ENCODE peak calls at places on chromosomes 6 and 20, in five cellular contexts. T is fibroblast of lung, R is PC-9, P is Peyer's patch, K is cardiac muscle cell. Y is an unnamed sample.

GRCh38 chr6:43368517-43369160 is 808 bp downstream of the ZNF318 start:
- DNase-seq in T (peak), R (no peak), P (no peak), K (peak), Y (peak)

GRCh38 chr20:663315-664090 is 10.5 kb upstream of the SRXN1 start:
- DNase-seq in T (peak), R (no peak), P (no peak), K (no peak), Y (no peak)

GRCh38 chr6:162798546-162798945 is 70.8 kb downstream of the PACRG start:
- DNase-seq in T (no peak), R (no peak), P (no peak), K (no peak), Y (no peak)

GRCh38 chr6:42279966-42280629 is 62.4 kb upstream of the MRPS10 start:
- DNase-seq in T (peak), R (no peak), P (no peak), K (no peak), Y (peak)

GRCh38 chr6:170206317-170206621 is 84.6 kb downstream of the DLL1 start:
- DNase-seq in T (no peak), R (no peak), P (no peak), K (no peak), Y (no peak)

GRCh38 chr6:135212020-135212806 is 31.1 kb downstream of the MYB start:
- DNase-seq in T (peak), R (peak), P (no peak), K (no peak), Y (peak)

GRCh38 chr6:2875840-2876207 is 27.3 kb downstream of the SERPINB9 start:
- DNase-seq in T (no peak), R (no peak), P (peak), K (no peak), Y (no peak)

GRCh38 chr6:38507173-38507572 is 132.6 kb downstream of the BTBD9 start:
- DNase-seq in T (no peak), R (no peak), P (no peak), K (no peak), Y (no peak)

GRCh38 chr6:135673671-135674309 is 176.2 kb upstream of the AHI1 start:
- DNase-seq in T (peak), R (no peak), P (no peak), K (no peak), Y (peak)

GRCh38 chr20:32289661-32290431 is 12.4 kb downstream of the KIF3B start:
- DNase-seq in T (no peak), R (no peak), P (no peak), K (no peak), Y (no peak)

GRCh38 chr6:108648186-108648585 is 87.5 kb downstream of the FOXO3 start:
- DNase-seq in T (peak), R (no peak), P (no peak), K (no peak), Y (no peak)

GRCh38 chr20:61559706-61560315 is 307.8 kb downstream of the CDH4 start:
- DNase-seq in T (no peak), R (no peak), P (no peak), K (no peak), Y (no peak)

GRCh38 chr6:117849087-117849486 is 58.0 kb upstream of the SLC35F1 start:
- DNase-seq in T (no peak), R (no peak), P (no peak), K (no peak), Y (no peak)

GRCh38 chr20:46544576-46544975 is 5.9 kb downstream of the OCSTAMP start:
- DNase-seq in T (no peak), R (no peak), P (no peak), K (no peak), Y (no peak)

GRCh38 chr20:10513931-10514575 is 78.9 kb downstream of the SLX4IP start:
- DNase-seq in T (peak), R (no peak), P (no peak), K (no peak), Y (peak)

GRCh38 chr6:4727236-4727635 is 49.0 kb upstream of the CDYL start:
- DNase-seq in T (no peak), R (no peak), P (no peak), K (no peak), Y (no peak)

GRCh38 chr20:58719971-58720371 is 27.4 kb downstream of the NPEPL1 start:
- DNase-seq in T (no peak), R (no peak), P (peak), K (no peak), Y (no peak)

GRCh38 chr6:135901776-135902524 is 50.4 kb downstream of the PDE7B start:
- DNase-seq in T (peak), R (no peak), P (no peak), K (no peak), Y (peak)

GRCh38 chr6:122839477-122839876 is 50.4 kb downstream of the SMPDL3A start:
- DNase-seq in T (peak), R (peak), P (peak), K (peak), Y (peak)

GRCh38 chr6:6201200-6201599 is 119.3 kb downstream of the F13A1 start:
- DNase-seq in T (no peak), R (no peak), P (no peak), K (no peak), Y (no peak)

DNA sequence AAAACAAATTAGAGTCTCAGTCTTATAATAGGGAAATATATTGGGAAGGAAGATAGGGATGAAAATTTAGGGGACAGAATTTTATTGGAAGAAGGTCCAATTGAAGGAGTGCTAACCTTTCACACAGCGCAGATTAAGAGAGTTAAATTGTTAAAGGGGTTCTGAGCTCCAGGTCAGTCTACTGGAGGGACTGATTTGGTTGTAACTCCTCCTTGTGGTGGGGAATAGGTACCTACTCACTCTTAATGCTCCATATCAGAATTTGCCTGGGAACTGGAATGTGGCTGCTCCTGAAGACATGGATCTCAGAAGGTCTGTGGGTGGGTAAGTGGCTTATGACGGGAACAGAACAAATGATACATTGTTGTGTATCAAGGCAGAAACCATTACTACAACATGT is 143.5 kb downstream of the FLRT3 start:
- DNase-seq in T (no peak), R (no peak), P (no peak), K (no peak), Y (no peak)
- TF ChIP-seq CTCF in T (no peak), R (no peak), P (no peak), K (no peak), Y (peak)

DNA sequence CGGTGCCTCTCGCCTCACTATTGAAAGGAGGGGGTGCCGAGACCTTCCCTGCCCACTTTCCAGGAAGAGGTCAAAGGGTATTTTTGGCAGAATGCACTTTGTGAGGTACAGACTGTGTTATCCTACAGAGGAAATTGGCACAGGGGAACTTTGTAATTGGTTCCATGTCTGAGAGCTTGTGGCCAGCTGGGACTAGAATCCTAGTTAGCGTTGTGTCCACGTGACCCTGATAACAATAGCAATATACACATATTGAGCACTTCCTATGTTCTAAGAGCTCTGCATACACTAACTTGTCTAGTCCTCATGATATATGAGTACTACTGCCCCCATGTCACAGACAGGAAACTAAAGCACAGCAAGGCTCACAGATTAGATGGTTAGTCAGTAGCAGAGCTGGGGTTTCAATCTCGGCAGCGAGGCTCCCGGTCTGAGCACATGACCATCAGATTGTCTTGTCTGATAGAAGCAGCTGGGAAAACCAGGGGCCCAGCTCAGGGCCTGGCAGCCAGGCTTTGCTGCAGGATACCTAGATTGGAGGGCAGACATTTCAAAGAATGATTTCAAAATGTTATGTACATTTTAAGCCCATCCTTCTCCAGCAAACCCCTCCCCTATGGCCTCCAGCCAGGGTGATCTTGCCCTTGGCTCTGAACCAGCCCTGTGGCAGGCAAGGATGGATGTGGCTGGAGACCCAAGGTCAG is 1.4 kb downstream of the MAPK13 start:
- DNase-seq in T (peak), R (peak), P (peak), K (peak), Y (peak)
- H3K4me3 ChIP-seq in T (peak), R (peak), P (peak), K (no peak), Y (no peak)

GRCh38 chr20:25238319-25239037 is 9.4 kb upstream of the PYGB start:
- DNase-seq in T (peak), R (peak), P (no peak), K (no peak), Y (peak)
- TF ChIP-seq CTCF in T (no peak), R (no peak), P (no peak), K (no peak), Y (no peak)

DNA sequence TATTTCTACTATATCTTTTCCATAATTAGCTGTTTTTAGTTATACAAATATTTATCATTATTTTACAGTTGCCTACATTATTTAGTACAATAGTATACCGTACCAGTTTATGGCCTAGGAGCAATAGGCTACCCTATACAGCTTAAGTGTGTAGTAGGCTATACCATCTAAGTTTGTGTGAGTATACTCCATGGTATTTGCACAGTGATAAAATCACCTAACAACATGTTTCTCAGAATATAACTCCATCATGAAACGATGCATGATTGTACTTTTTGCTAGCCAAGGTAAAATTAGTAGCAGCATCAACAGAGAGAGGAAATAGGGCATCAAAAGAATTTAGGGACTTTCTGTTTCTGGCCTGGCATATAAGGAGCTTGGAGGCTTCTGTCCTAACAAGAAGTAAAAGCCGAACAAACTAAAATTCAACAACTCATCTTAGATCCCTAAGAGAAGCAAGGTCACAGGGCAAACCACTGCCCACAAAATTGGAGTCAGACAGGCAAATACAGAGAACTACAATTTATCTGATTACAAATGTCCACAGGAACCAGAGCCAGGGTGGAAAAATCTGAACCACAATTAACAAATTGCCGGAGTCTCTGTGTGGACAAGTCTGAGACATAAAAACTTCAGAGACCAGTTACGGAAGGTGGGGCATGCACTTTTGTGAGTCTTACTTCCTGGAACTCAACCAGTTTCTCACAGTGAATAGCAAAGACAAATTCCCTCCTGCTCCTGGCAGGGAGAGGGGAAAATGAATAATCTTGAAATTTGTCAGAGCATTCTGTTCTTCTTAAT is 671.4 kb downstream of the RFPL4B start:
- DNase-seq in T (peak), R (no peak), P (no peak), K (no peak), Y (peak)
- H3K4me3 ChIP-seq in T (no peak), R (no peak), P (no peak), K (no peak), Y (no peak)

GRCh38 chr20:49821850-49822249 is 9.2 kb downstream of the SLC9A8 start:
- DNase-seq in T (peak), R (peak), P (no peak), K (no peak), Y (peak)
- TF ChIP-seq CTCF in T (peak), R (peak), P (no peak), K (peak), Y (peak)

GRCh38 chr20:21102252-21102609 is 3.9 kb downstream of the LINC00237 start:
- DNase-seq in T (no peak), R (no peak), P (no peak), K (no peak), Y (no peak)

GRCh38 chr20:21104466-21104761 is 1.7 kb downstream of the LINC00237 start:
- DNase-seq in T (no peak), R (no peak), P (no peak), K (no peak), Y (no peak)

GRCh38 chr20:21101453-21102251 is 4.5 kb downstream of the LINC00237 start:
- DNase-seq in T (no peak), R (no peak), P (no peak), K (no peak), Y (no peak)

GRCh38 chr20:21103582-21104465 is 2.3 kb downstream of the LINC00237 start:
- DNase-seq in T (no peak), R (no peak), P (no peak), K (no peak), Y (no peak)

DNA sequence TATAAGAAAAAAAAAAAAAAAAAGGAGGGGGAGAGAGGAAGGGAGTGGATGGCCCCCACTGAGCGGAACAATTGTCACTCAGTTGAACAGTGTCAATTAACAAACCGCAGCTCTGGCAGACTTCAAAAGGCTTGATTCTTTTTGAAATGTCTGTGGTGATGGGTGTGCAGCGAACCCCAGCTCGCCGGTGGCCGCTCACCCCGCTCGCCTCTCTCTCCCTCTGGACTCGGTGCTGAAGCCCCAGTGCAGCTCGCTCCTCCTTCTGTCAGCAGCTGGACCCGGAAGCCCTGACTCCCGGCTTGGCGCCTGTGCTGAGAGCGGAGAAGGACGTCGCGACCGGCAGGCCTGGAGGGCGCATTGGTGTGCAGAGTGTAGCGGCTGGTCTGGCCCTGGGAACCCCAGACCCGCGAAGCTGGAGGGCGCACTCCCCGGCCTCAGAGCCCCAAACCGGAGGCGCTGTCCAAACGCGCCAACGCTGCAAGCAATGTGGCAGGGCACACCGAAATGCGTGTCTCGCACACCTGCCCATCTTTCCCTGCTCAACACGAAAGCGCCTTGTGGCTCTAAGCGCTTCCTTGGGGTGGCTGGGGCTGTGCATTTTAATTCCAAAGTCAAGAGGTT is 3.4 kb downstream of the LINC00237 start:
- DNase-seq in T (no peak), R (no peak), P (peak), K (peak), Y (peak)
- H3K4me3 ChIP-seq in T (no peak), R (no peak), P (peak), K (peak), Y (peak)

DNA sequence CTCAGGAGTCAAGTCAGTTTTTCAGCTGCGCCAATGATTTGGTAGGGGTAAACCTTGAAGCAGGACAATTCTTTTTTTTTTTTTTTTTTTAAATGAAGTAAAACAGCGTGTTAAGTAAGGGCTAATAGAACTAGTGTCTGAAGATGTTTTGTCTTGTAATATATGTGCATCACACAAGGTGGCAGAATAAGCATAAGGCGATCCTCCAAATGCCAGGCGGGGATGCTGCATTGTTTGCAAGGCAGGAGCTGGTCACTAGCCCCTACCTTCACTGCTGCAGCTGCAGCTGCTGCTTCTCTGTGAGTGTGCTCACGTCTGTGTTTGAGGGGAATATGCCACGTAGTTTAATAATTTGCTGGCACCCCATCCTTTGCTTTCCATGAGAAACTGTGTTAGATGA is 272.7 kb upstream of the MAP3K7 start:
- DNase-seq in T (no peak), R (no peak), P (no peak), K (peak), Y (no peak)
- TF ChIP-seq CTCF in T (no peak), R (no peak), P (no peak), K (no peak), Y (no peak)

DNA sequence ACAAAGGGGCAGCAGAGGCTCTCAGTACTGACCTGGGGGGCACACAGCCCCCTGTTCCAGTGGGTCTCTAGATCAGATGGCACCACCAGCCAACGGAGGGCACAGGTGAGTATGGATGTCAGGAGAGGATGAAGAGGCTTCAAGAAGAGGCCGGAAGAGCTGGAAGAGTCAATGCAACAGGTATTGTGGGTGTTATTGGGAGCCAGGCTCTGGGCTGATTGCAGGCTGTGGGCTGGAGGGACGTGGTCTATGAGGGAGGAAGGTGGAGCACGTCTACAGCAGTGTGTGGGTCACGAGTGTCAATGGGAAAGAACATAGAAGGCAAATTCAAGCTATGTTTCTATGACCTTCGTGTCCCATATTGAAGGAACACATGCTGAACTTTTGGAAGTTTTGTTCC is 18.8 kb upstream of the TAGAP start:
- DNase-seq in T (no peak), R (no peak), P (no peak), K (no peak), Y (no peak)
- H3K4me3 ChIP-seq in T (no peak), R (no peak), P (no peak), K (no peak), Y (no peak)

GRCh38 chr6:13377054-13377758 is 48.9 kb upstream of the TBC1D7 start:
- DNase-seq in T (no peak), R (no peak), P (no peak), K (no peak), Y (no peak)

GRCh38 chr6:13380761-13381160 is 52.4 kb upstream of the TBC1D7 start:
- DNase-seq in T (no peak), R (no peak), P (no peak), K (no peak), Y (no peak)

GRCh38 chr6:13375360-13375878 is 47.1 kb upstream of the TBC1D7 start:
- DNase-seq in T (no peak), R (no peak), P (no peak), K (no peak), Y (no peak)

GRCh38 chr6:13383280-13384163 is 55.2 kb upstream of the TBC1D7 start:
- DNase-seq in T (peak), R (peak), P (no peak), K (no peak), Y (peak)

DNA sequence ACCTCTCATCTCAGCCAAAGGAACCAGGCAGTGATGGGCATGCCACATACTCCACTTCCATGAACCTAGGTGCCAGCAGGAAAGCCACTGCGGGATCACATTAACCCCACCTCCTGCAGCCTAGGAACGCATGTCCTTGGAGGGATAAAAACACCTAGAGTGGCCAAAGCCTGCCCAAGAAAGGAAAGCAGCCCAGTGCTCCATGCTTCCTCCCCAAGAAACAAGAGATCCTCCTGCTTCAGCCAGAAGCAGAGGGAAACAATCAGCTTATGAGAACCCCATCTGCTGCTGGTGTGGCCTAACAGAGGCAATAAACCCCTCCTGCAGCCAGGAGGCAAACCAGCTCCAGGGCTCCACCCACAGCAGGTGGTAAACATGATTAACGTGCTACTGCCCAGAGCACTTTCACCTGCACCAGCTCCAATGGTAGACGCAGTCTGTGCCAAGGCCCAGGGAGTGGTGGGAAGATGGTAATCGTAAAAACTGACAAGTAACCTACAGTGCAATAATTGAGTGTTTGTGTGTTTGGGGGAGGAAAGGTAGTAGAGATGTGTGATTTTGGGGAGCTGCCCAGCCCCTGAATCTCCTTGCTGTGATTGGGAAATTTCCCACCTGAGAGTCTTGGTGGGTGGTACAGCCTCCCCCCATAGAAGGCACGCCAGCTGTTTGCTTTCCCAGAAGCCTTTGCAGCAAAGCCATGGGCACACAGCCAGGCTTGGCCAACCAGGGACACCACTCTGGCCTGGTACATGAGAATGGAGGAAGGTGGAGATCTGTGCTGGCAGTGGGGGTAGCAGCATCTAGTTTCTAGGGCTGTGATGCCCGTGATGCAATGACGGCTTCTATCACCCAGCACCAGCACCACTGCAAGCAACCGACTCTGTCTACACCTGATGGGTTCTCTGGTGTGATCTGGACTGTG is 50.6 kb upstream of the TBC1D7 start:
- DNase-seq in T (no peak), R (peak), P (no peak), K (no peak), Y (no peak)
- TF ChIP-seq CTCF in T (no peak), R (no peak), P (no peak), K (no peak), Y (no peak)

Y was measured in AG10803.